ENCODE peak calls at places on chromosomes 12 and 14, in seven cellular contexts. S, G, C, J, N, L and E are unnamed samples.

GRCh38 chr12:52147367-52147972 is 44.3 kb downstream of the KRT80 start:
- DNase-seq in J (peak), N (no peak), C (peak), S (peak), L (no peak), G (no peak), E (no peak)

GRCh38 chr12:109710747-109711595 is 2.7 kb upstream of the FAM222A start:
- DNase-seq in S (no peak), C (no peak), J (peak), N (no peak), G (peak), L (no peak), E (no peak)

GRCh38 chr12:95733156-95733825 is 57.3 kb downstream of the NTN4 start:
- DNase-seq in C (peak), J (no peak), N (no peak), S (peak), L (peak), G (no peak), E (no peak)

GRCh38 chr12:76260390-76260748 is 87.8 kb downstream of the BBS10 start:
- DNase-seq in N (no peak), J (peak), L (no peak), G (no peak), C (no peak), S (peak), E (no peak)

GRCh38 chr12:102824218-102824835 is 92.7 kb downstream of the PAH start:
- DNase-seq in S (peak), J (peak), G (peak), L (no peak), N (peak), C (peak), E (peak)

GRCh38 chr14:74908861-74909341 is 14.2 kb downstream of the RPS6KL1 start:
- DNase-seq in C (no peak), S (no peak), N (no peak), J (no peak), L (no peak), G (no peak), E (no peak)

GRCh38 chr14:96965885-96966595 is 168.9 kb downstream of the VRK1 start:
- DNase-seq in G (no peak), C (no peak), S (no peak), J (no peak), N (no peak), L (peak), E (peak)

GRCh38 chr14:47207636-47208035 is 467.8 kb downstream of the MDGA2 start:
- DNase-seq in G (no peak), S (no peak), N (no peak), L (no peak), J (no peak), C (peak), E (no peak)

GRCh38 chr12:4859478-4860210 is 50.1 kb upstream of the KCNA1 start:
- DNase-seq in J (no peak), S (no peak), L (no peak), C (no peak), G (no peak), N (no peak), E (no peak)

GRCh38 chr12:54601841-54602240 is 13.4 kb upstream of the PPP1R1A start:
- DNase-seq in J (peak), N (no peak), L (peak), S (no peak), C (peak), G (no peak), E (no peak)

GRCh38 chr12:120470150-120470817 is 736 bp upstream of the SRSF9 start:
- DNase-seq in J (peak), N (no peak), S (peak), C (no peak), L (peak), G (no peak), E (no peak)

GRCh38 chr12:76898472-76898871 is 19.7 kb upstream of the CSRP2 start:
- DNase-seq in N (no peak), S (no peak), J (peak), G (no peak), C (no peak), L (no peak), E (no peak)

GRCh38 chr12:78641837-78642423 is 222.6 kb upstream of the SYT1 start:
- DNase-seq in S (peak), L (no peak), J (peak), C (peak), G (no peak), N (no peak), E (no peak)

GRCh38 chr14:92412912-92413311 is 89.9 kb downstream of the SLC24A4 start:
- DNase-seq in S (no peak), C (no peak), L (no peak), J (no peak), N (no peak), G (no peak), E (no peak)

GRCh38 chr14:51335521-51335920 is 95.5 kb downstream of the TMX1 start:
- DNase-seq in G (no peak), L (no peak), N (no peak), C (no peak), S (peak), J (no peak), E (no peak)

GRCh38 chr12:53222170-53223005 is 9.6 kb downstream of the RARG start:
- DNase-seq in S (no peak), C (no peak), G (no peak), N (no peak), J (no peak), L (no peak), E (no peak)

GRCh38 chr14:51676549-51676948 is 24.8 kb downstream of the FRMD6 start:
- DNase-seq in J (peak), C (peak), N (no peak), L (no peak), G (no peak), S (peak), E (no peak)

GRCh38 chr12:92030618-92031017 is 115.0 kb downstream of the BTG1 start:
- DNase-seq in N (no peak), C (no peak), L (peak), S (peak), J (no peak), G (no peak), E (no peak)

GRCh38 chr14:90557516-90557915 is 160.7 kb downstream of the CALM1 start:
- DNase-seq in G (no peak), N (no peak), L (no peak), S (no peak), J (no peak), C (no peak), E (no peak)

GRCh38 chr12:104764225-104765073 is 193.6 kb downstream of the SLC41A2 start:
- DNase-seq in N (no peak), L (no peak), C (no peak), S (no peak), J (no peak), G (no peak), E (no peak)

GRCh38 chr12:51886021-51886710 is 1.7 kb upstream of the ANKRD33 start:
- DNase-seq in L (no peak), N (no peak), S (peak), G (no peak), C (peak), J (peak), E (no peak)

GRCh38 chr12:45828402-45828801 is 98.9 kb downstream of the ARID2 start:
- DNase-seq in L (no peak), N (no peak), G (no peak), S (no peak), C (no peak), J (no peak), E (no peak)

GRCh38 chr14:21068521-21069387 is 1.4 kb upstream of the ARHGEF40 start:
- DNase-seq in L (peak), N (peak), G (peak), C (peak), S (peak), J (peak), E (no peak)

GRCh38 chr14:89207925-89208328 is 209.1 kb downstream of the FOXN3 start:
- DNase-seq in N (no peak), J (no peak), S (no peak), G (no peak), C (peak), L (no peak), E (no peak)

GRCh38 chr14:90512332-90512951 is 115.6 kb downstream of the CALM1 start:
- DNase-seq in N (no peak), L (no peak), S (no peak), J (no peak), C (no peak), G (no peak), E (no peak)

GRCh38 chr14:40656301-40656700 is 950.4 kb upstream of the LRFN5 start:
- DNase-seq in N (no peak), J (no peak), L (no peak), G (no peak), C (peak), S (no peak), E (no peak)

GRCh38 chr12:45268672-45269406 is 52.9 kb downstream of the ANO6 start:
- DNase-seq in J (peak), G (no peak), L (peak), C (peak), S (peak), N (peak), E (no peak)

GRCh38 chr12:104569348-104570173 is 112.8 kb downstream of the CHST11 start:
- DNase-seq in J (no peak), N (no peak), G (no peak), S (peak), L (no peak), C (no peak), E (no peak)

GRCh38 chr14:93033983-93034670 is 81.6 kb downstream of the ITPK1 start:
- DNase-seq in G (no peak), C (no peak), S (no peak), J (no peak), L (no peak), N (peak), E (no peak)

GRCh38 chr12:49201595-49202295 is 12.9 kb upstream of the TUBA1A start:
- DNase-seq in L (peak), N (no peak), S (peak), G (no peak), J (peak), C (no peak), E (no peak)

GRCh38 chr12:67519824-67520433 is 128.6 kb upstream of the DYRK2 start:
- DNase-seq in G (no peak), J (peak), L (peak), N (no peak), S (no peak), C (no peak), E (peak)

GRCh38 chr12:120010661-120011230 is 21.7 kb downstream of the BICDL1 start:
- DNase-seq in J (peak), G (no peak), L (no peak), C (no peak), S (no peak), N (no peak), E (no peak)

GRCh38 chr12:91923864-91924263 is 221.8 kb downstream of the BTG1 start:
- DNase-seq in J (no peak), N (no peak), L (no peak), C (no peak), G (no peak), S (no peak), E (no peak)

GRCh38 chr14:88189040-88189839 is 133.8 kb downstream of the KCNK10 start:
- DNase-seq in J (peak), S (peak), C (peak), N (peak), L (peak), G (peak), E (peak)

GRCh38 chr12:127083028-127083949 is 1183.7 kb upstream of the TMEM132C start:
- DNase-seq in N (no peak), S (peak), L (peak), G (no peak), J (peak), C (peak), E (peak)

GRCh38 chr14:38113546-38113945 is 94.2 kb upstream of the SSTR1 start:
- DNase-seq in G (no peak), S (no peak), C (no peak), L (no peak), J (no peak), N (no peak), E (no peak)

GRCh38 chr12:100356646-100357223 is at the start of gene SLC17A8:
- DNase-seq in C (no peak), G (peak), N (peak), J (no peak), L (no peak), S (no peak), E (no peak)